ENCODE peak calls at places on chromosomes 7 and 10, in five cellular contexts. U is chondrocyte, G is T-helper 9 cell, K is HFFc6, C is ascending aorta. A is an unnamed sample.

GRCh38 chr7:124462249-124462648 is 303.3 kb downstream of the GPR37 start:
- DNase-seq in K (no peak), U (no peak), G (no peak), C (no peak), A (no peak)

GRCh38 chr10:13338337-13339128 is 9.6 kb downstream of the SEPHS1 start:
- DNase-seq in G (no peak), C (no peak), K (peak), U (no peak), A (no peak)

GRCh38 chr7:30159698-30160143 is 24.9 kb downstream of the MTURN start:
- DNase-seq in U (no peak), G (no peak), K (peak), C (no peak), A (no peak)

GRCh38 chr10:129880191-129880590 is 83.9 kb downstream of the EBF3 start:
- DNase-seq in K (no peak), G (no peak), U (no peak), C (no peak), A (no peak)

GRCh38 chr10:9807848-9808247 is 1209.8 kb upstream of the CELF2 start:
- DNase-seq in G (no peak), K (no peak), U (no peak), C (no peak), A (no peak)

GRCh38 chr7:84085147-84085546 is 109.4 kb downstream of the SEMA3A start:
- DNase-seq in U (no peak), C (no peak), K (peak), G (no peak), A (no peak)

GRCh38 chr7:33186187-33186586 is 56.8 kb downstream of the BBS9 start:
- DNase-seq in C (no peak), K (peak), G (no peak), U (no peak), A (no peak)

GRCh38 chr10:31456463-31456862 is 137.4 kb downstream of the ZEB1 start:
- DNase-seq in G (no peak), C (no peak), K (no peak), U (no peak), A (no peak)

GRCh38 chr10:50932113-50932512 is 46.7 kb upstream of the A1CF start:
- DNase-seq in U (no peak), G (no peak), K (no peak), C (no peak), A (no peak)

GRCh38 chr7:99772565-99772964 is 11.4 kb downstream of the CYP3A4 start:
- DNase-seq in U (no peak), C (no peak), G (no peak), K (no peak), A (no peak)

GRCh38 chr7:17843041-17843440 is 97.3 kb downstream of the SNX13 start:
- DNase-seq in G (no peak), K (no peak), U (no peak), C (no peak), A (no peak)

GRCh38 chr7:1502845-1503244 is 1.3 kb downstream of the INTS1 start:
- DNase-seq in C (no peak), U (no peak), G (no peak), K (no peak), A (no peak)

GRCh38 chr7:81111358-81111757 is 192.5 kb upstream of the SEMA3C start:
- DNase-seq in C (no peak), G (no peak), K (peak), U (no peak), A (no peak)

GRCh38 chr10:102799691-102800435 is 37.4 kb downstream of the CYP17A1 start:
- DNase-seq in G (no peak), C (peak), U (no peak), K (no peak), A (no peak)